ENCODE peak calls at places on chromosome 17, in seven cellular contexts. F is lung, O is BJ, E is stomach, T is tibial artery, B is Panc1, J is PC-9. V is an unnamed sample. For H3K27me3, the result is how much of the 10 kb centered on the place peaks cover.

GRCh38 chr17:77320046-77320445 is 179.3 kb downstream of the SEC14L1 start:
- DNase-seq in J (no peak), B (no peak), E (no peak), F (no peak), T (peak), O (no peak), V (no peak)

GRCh38 chr17:75020331-75021110 is 8.1 kb downstream of the MRPL58 start:
- DNase-seq in B (no peak), E (no peak), J (no peak), T (no peak), O (no peak), F (no peak), V (no peak)

GRCh38 chr17:82613283-82614094 is 34.8 kb downstream of the WDR45B start:
- DNase-seq in F (no peak), J (no peak), E (no peak), B (no peak), T (no peak), O (no peak), V (no peak)

GRCh38 chr17:39662551-39663339 is 2.4 kb upstream of the TCAP start:
- DNase-seq in B (no peak), O (no peak), E (peak), J (no peak), F (no peak), T (no peak), V (no peak)

GRCh38 chr17:29099527-29099926 is 56.6 kb downstream of the PIPOX start:
- DNase-seq in O (no peak), J (no peak), B (no peak), E (no peak), F (no peak), T (no peak), V (no peak)

GRCh38 chr17:76805319-76805718 is 62.9 kb upstream of the MGAT5B start:
- DNase-seq in T (no peak), E (no peak), B (no peak), F (no peak), J (peak), O (peak), V (no peak)

GRCh38 chr17:65848751-65849150 is 287.3 kb upstream of the AXIN2 start:
- DNase-seq in T (no peak), O (no peak), F (no peak), J (no peak), E (no peak), B (no peak), V (no peak)

GRCh38 chr17:79991924-79992656 is 43.6 kb downstream of the TBC1D16 start:
- DNase-seq in T (no peak), F (no peak), E (peak), J (no peak), O (no peak), B (no peak), V (no peak)

GRCh38 chr17:57916925-57917858 is 38.0 kb downstream of the CUEDC1 start:
- DNase-seq in B (no peak), O (no peak), T (no peak), F (peak), E (no peak), J (no peak), V (no peak)

GRCh38 chr17:58120195-58120822 is 27.9 kb upstream of the OR4D1 start:
- DNase-seq in F (no peak), O (no peak), E (peak), B (no peak), J (peak), T (peak), V (peak)

GRCh38 chr17:39529455-39529854 is 68.2 kb downstream of the CDK12 start:
- DNase-seq in F (no peak), B (no peak), T (no peak), J (no peak), E (no peak), O (no peak), V (no peak)

GRCh38 chr17:34758747-34759146 is 179.4 kb downstream of the TMEM132E start:
- DNase-seq in J (no peak), O (no peak), F (no peak), T (no peak), B (no peak), E (no peak), V (no peak)

GRCh38 chr17:11948791-11949190 is 48.5 kb downstream of the ZNF18 start:
- DNase-seq in E (no peak), O (peak), J (no peak), T (no peak), F (peak), B (no peak), V (peak)

GRCh38 chr17:50689956-50690886 is 17.5 kb downstream of the ANKRD40 start:
- DNase-seq in O (no peak), J (no peak), B (no peak), F (no peak), T (no peak), E (no peak), V (no peak)

GRCh38 chr17:30395398-30396022 is 16.8 kb downstream of the CPD start:
- DNase-seq in E (no peak), B (no peak), T (no peak), J (no peak), F (no peak), O (no peak), V (no peak)

GRCh38 chr17:44901323-44901965 is 2.2 kb upstream of the EFTUD2 start:
- DNase-seq in E (no peak), O (no peak), B (no peak), J (peak), F (no peak), T (no peak), V (peak)

GRCh38 chr17:30793282-30793977 is 31.1 kb downstream of the CRLF3 start:
- DNase-seq in T (no peak), F (no peak), J (no peak), E (no peak), O (no peak), B (no peak), V (no peak)

GRCh38 chr17:61461967-61462733 is 9.9 kb downstream of the TBX4 start:
- DNase-seq in F (no peak), O (no peak), J (no peak), T (no peak), B (no peak), E (no peak), V (no peak)

GRCh38 chr17:2034806-2035548 is 5.0 kb downstream of the DPH1 start:
- DNase-seq in B (no peak), O (no peak), J (no peak), T (no peak), F (no peak), E (no peak), V (no peak)

GRCh38 chr17:38569701-38570512 is 35.8 kb downstream of the SRCIN1 start:
- DNase-seq in J (no peak), F (no peak), B (no peak), E (no peak), T (no peak), O (no peak), V (no peak)

GRCh38 chr17:31068291-31068690 is 26.5 kb upstream of the NF1 start:
- DNase-seq in F (no peak), E (peak), J (no peak), B (no peak), T (peak), O (no peak), V (no peak)

DNA sequence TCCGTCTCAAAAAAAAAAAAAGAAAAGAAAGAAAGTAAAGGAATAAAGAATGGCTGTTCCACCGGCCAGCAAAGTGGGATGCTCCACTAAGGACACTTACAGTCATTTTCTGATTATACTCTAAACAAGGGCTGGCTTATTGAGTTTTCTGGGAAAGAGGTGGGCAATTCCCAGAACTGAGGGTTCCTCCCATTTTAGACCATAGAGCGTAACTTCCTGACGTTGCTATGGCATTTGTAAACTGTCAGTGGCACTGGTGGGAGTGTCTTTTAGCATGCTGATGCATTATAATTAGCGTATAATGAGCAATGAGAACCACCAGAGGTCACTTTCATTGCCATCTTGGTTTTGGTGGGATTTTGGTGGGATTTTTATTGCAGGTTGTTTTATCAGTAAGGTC is 58.0 kb downstream of the PIGL start:
- DNase-seq in F (no peak), E (no peak), B (no peak), T (no peak), O (no peak), J (no peak), V (no peak)
- TF ChIP-seq CTCF in F (no peak), E (no peak), B (no peak), T (no peak), O (no peak), J (no peak), V (no peak)

GRCh38 chr17:48560452-48560817 is 15.5 kb upstream of the HOXB2 start:
- DNase-seq in O (no peak), B (no peak), E (no peak), J (no peak), F (no peak), T (no peak), V (no peak)
- H3K27me3 ChIP-seq in O (half or more), B (under half), E (under half), J (under half), F (under half), T (under half), V (under half)

GRCh38 chr17:4497101-4497824 is 1.4 kb upstream of the SPNS2 start:
- DNase-seq in O (no peak), B (no peak), E (no peak), F (no peak), T (no peak), J (peak), V (no peak)
- H3K4me3 ChIP-seq in O (no peak), B (no peak), E (no peak), F (no peak), T (no peak), J (peak), V (no peak)

GRCh38 chr17:64291268-64291851 is 28.3 kb upstream of the TEX2 start:
- DNase-seq in F (no peak), E (no peak), B (no peak), J (no peak), O (no peak), T (no peak), V (no peak)
- TF ChIP-seq CTCF in F (no peak), E (no peak), B (peak), J (peak), O (no peak), T (no peak), V (peak)

GRCh38 chr17:42424991-42425610 is 2.0 kb upstream of the CAVIN1 start:
- DNase-seq in O (no peak), F (no peak), J (no peak), T (no peak), B (no peak), E (no peak), V (no peak)
- H3K27me3 ChIP-seq in O (under half), F (under half), J (under half), T (under half), B (under half), E (under half), V (under half)